ENCODE peak calls at places on chromosomes 2 and 18, in ten cellular contexts. B, Q, J, S, V, R, E, C, Y and M are unnamed samples.

GRCh38 chr2:182994228-182994912 is 43.9 kb downstream of the NCKAP1 start:
- DNase-seq in J (no peak), S (no peak), Y (no peak), E (no peak), V (no peak), Q (no peak), B (no peak), C (no peak), R (no peak), M (no peak)

GRCh38 chr2:201114846-201115245 is 1.1 kb upstream of the CFLAR start:
- DNase-seq in Q (peak; percentile 30), Y (no peak), R (peak; percentile 34), B (no peak), V (no peak), S (no peak), E (no peak), J (no peak), C (no peak), M (no peak)

GRCh38 chr2:148876589-148877402 is 1.8 kb downstream of the KIF5C start:
- DNase-seq in Y (peak; percentile 80), S (peak; percentile 55), Q (no peak), V (no peak), C (peak; percentile 74), J (peak; percentile 24), B (peak; percentile 92), E (peak; percentile 67), R (peak; percentile 14), M (no peak)

GRCh38 chr2:220071716-220072115 is 444.3 kb downstream of the SLC4A3 start:
- DNase-seq in E (no peak), C (no peak), Y (no peak), S (no peak), R (no peak), V (no peak), J (no peak), Q (no peak), B (no peak), M (no peak)

GRCh38 chr2:29075894-29076700 is 1.8 kb upstream of the PCARE start:
- DNase-seq in E (no peak), S (no peak), R (no peak), Q (peak; percentile 38), B (no peak), V (peak; percentile 33), J (no peak), Y (no peak), C (no peak), M (no peak)

GRCh38 chr2:200089040-200089755 is 133.8 kb downstream of the MAIP1 start:
- DNase-seq in C (no peak), V (no peak), Q (peak; percentile 25), S (no peak), Y (no peak), B (no peak), E (no peak), R (peak; percentile 56), J (no peak), M (no peak)

GRCh38 chr2:54632733-54633692 is 90.4 kb upstream of the EML6 start:
- DNase-seq in J (no peak), Q (peak; percentile 96), Y (peak; percentile 24), R (peak; percentile 69), S (no peak), V (no peak), E (no peak), C (no peak), B (no peak), M (no peak)

GRCh38 chr2:64408031-64408430 is 45.9 kb upstream of the LGALSL start:
- DNase-seq in E (no peak), V (no peak), J (no peak), S (no peak), B (no peak), Q (no peak), R (no peak), Y (no peak), C (no peak), M (no peak)

GRCh38 chr2:185738679-185739472 is at the start of gene FSIP2:
- DNase-seq in B (no peak), C (peak; percentile 78), Y (peak; percentile 90), V (no peak), R (peak; percentile 47), Q (peak; percentile 33), J (no peak), E (no peak), S (peak; percentile 4), M (peak; percentile 30)

GRCh38 chr2:178796079-178796677 is 11.0 kb downstream of the TTN start:
- DNase-seq in S (no peak), E (peak; percentile 11), J (no peak), Q (peak; percentile 80), R (peak; percentile 67), V (no peak), Y (peak; percentile 24), B (peak; percentile 53), C (peak; percentile 32), M (no peak)

GRCh38 chr18:6414118-6414722 is 491 bp downstream of the L3MBTL4 start:
- DNase-seq in J (no peak), E (peak; percentile 21), R (peak; percentile 36), C (peak; percentile 97), Q (no peak), S (peak; percentile 9), V (no peak), B (peak; percentile 34), Y (peak; percentile 75), M (peak; percentile 51)

GRCh38 chr18:62790836-62791772 is 75.8 kb downstream of the PHLPP1 start:
- DNase-seq in C (no peak), Q (no peak), J (no peak), S (no peak), V (no peak), B (peak; percentile 33), Y (no peak), R (peak; percentile 65), E (no peak), M (no peak)

GRCh38 chr2:201116959-201117734 is 1.2 kb downstream of the CFLAR start:
- DNase-seq in Y (no peak), C (peak; percentile 72), V (no peak), J (no peak), E (no peak), Q (peak; percentile 92), R (peak; percentile 90), S (no peak), B (no peak), M (peak; percentile 77)

GRCh38 chr2:238146884-238147544 is 8.5 kb downstream of the KLHL30 start:
- DNase-seq in E (no peak), J (no peak), Y (no peak), C (no peak), Q (no peak), R (no peak), S (no peak), V (no peak), B (peak; percentile 11), M (no peak)

GRCh38 chr2:54543736-54544396 is 87.7 kb downstream of the SPTBN1 start:
- DNase-seq in Q (no peak), E (no peak), V (no peak), B (no peak), J (no peak), Y (no peak), C (no peak), R (no peak), S (no peak), M (no peak)